ENCODE peak calls at places on chromosome 4, in nine cellular contexts. One of them, this sample, is unnamed.

GRCh38 chr4:175440776-175441175 is 371.3 kb downstream of the GPM6A start:
- DNase-seq in mesendoderm: no peak
- DNase-seq in HCT116: no peak
- DNase-seq in astrocyte: no peak
- DNase-seq in H9: no peak
- DNase-seq in MM.1S: no peak
- DNase-seq in Karpas-422: no peak
- DNase-seq in neuronal stem cell: no peak
- DNase-seq in mammary epithelial cell: no peak
- DNase-seq in this sample: no peak

GRCh38 chr4:16705341-16705740 is 193.1 kb downstream of the LDB2 start:
- DNase-seq in mesendoderm: peak; percentile 46
- DNase-seq in HCT116: no peak
- DNase-seq in astrocyte: no peak
- DNase-seq in H9: no peak
- DNase-seq in MM.1S: no peak
- DNase-seq in Karpas-422: no peak
- DNase-seq in neuronal stem cell: no peak
- DNase-seq in mammary epithelial cell: no peak
- DNase-seq in this sample: no peak

GRCh38 chr4:70877539-70877938 is 24.6 kb upstream of the MOB1B start:
- DNase-seq in mesendoderm: no peak
- DNase-seq in HCT116: no peak
- DNase-seq in astrocyte: no peak
- DNase-seq in H9: no peak
- DNase-seq in MM.1S: no peak
- DNase-seq in Karpas-422: no peak
- DNase-seq in neuronal stem cell: no peak
- DNase-seq in mammary epithelial cell: no peak
- DNase-seq in this sample: no peak

GRCh38 chr4:144615182-144615581 is 30.8 kb upstream of the HHIP start:
- DNase-seq in mesendoderm: no peak
- DNase-seq in HCT116: no peak
- DNase-seq in astrocyte: peak; percentile 43
- DNase-seq in H9: no peak
- DNase-seq in MM.1S: no peak
- DNase-seq in Karpas-422: no peak
- DNase-seq in neuronal stem cell: no peak
- DNase-seq in mammary epithelial cell: peak; percentile 48
- DNase-seq in this sample: no peak

GRCh38 chr4:147732516-147733193 is 767 bp downstream of the ARHGAP10 start:
- DNase-seq in mesendoderm: peak; percentile 71
- DNase-seq in HCT116: no peak
- DNase-seq in astrocyte: peak; percentile 35
- DNase-seq in H9: peak; percentile 58
- DNase-seq in MM.1S: peak; percentile 47
- DNase-seq in Karpas-422: no peak
- DNase-seq in neuronal stem cell: peak; percentile 35
- DNase-seq in mammary epithelial cell: peak; percentile 51
- DNase-seq in this sample: no peak

GRCh38 chr4:39495446-39496208 is 31.6 kb downstream of the UGDH start:
- DNase-seq in mesendoderm: no peak
- DNase-seq in HCT116: no peak
- DNase-seq in astrocyte: peak; percentile 10
- DNase-seq in H9: no peak
- DNase-seq in MM.1S: no peak
- DNase-seq in Karpas-422: no peak
- DNase-seq in neuronal stem cell: no peak
- DNase-seq in mammary epithelial cell: peak; percentile 69
- DNase-seq in this sample: no peak

GRCh38 chr4:726235-726787 is 20.7 kb downstream of the PCGF3 start:
- DNase-seq in mesendoderm: no peak
- DNase-seq in HCT116: no peak
- DNase-seq in astrocyte: peak; percentile 25
- DNase-seq in H9: no peak
- DNase-seq in MM.1S: no peak
- DNase-seq in Karpas-422: no peak
- DNase-seq in neuronal stem cell: no peak
- DNase-seq in mammary epithelial cell: no peak
- DNase-seq in this sample: no peak

GRCh38 chr4:111398906-111399330 is 746.3 kb upstream of the FAM241A start:
- DNase-seq in mesendoderm: no peak
- DNase-seq in HCT116: no peak
- DNase-seq in astrocyte: peak; percentile 18
- DNase-seq in H9: no peak
- DNase-seq in MM.1S: no peak
- DNase-seq in Karpas-422: no peak
- DNase-seq in neuronal stem cell: no peak
- DNase-seq in mammary epithelial cell: no peak
- DNase-seq in this sample: no peak

GRCh38 chr4:41406051-41406516 is 131.9 kb upstream of the LIMCH1 start:
- DNase-seq in mesendoderm: no peak
- DNase-seq in HCT116: no peak
- DNase-seq in astrocyte: no peak
- DNase-seq in H9: no peak
- DNase-seq in MM.1S: no peak
- DNase-seq in Karpas-422: no peak
- DNase-seq in neuronal stem cell: no peak
- DNase-seq in mammary epithelial cell: no peak
- DNase-seq in this sample: no peak

GRCh38 chr4:26802790-26803189 is 57.9 kb upstream of the STIM2 start:
- DNase-seq in mesendoderm: peak; percentile 44
- DNase-seq in HCT116: no peak
- DNase-seq in astrocyte: no peak
- DNase-seq in H9: no peak
- DNase-seq in MM.1S: no peak
- DNase-seq in Karpas-422: no peak
- DNase-seq in neuronal stem cell: no peak
- DNase-seq in mammary epithelial cell: no peak
- DNase-seq in this sample: no peak

GRCh38 chr4:127138586-127138985 is 494.2 kb upstream of the INTU start:
- DNase-seq in mesendoderm: no peak
- DNase-seq in HCT116: no peak
- DNase-seq in astrocyte: peak; percentile 53
- DNase-seq in H9: no peak
- DNase-seq in MM.1S: peak; percentile 57
- DNase-seq in Karpas-422: no peak
- DNase-seq in neuronal stem cell: no peak
- DNase-seq in mammary epithelial cell: no peak
- DNase-seq in this sample: no peak

GRCh38 chr4:74714731-74715130 is 79.6 kb downstream of the BTC start:
- DNase-seq in mesendoderm: no peak
- DNase-seq in HCT116: no peak
- DNase-seq in astrocyte: no peak
- DNase-seq in H9: no peak
- DNase-seq in MM.1S: no peak
- DNase-seq in Karpas-422: no peak
- DNase-seq in neuronal stem cell: no peak
- DNase-seq in mammary epithelial cell: no peak
- DNase-seq in this sample: no peak

GRCh38 chr4:22238742-22239141 is 277.1 kb downstream of the ADGRA3 start:
- DNase-seq in mesendoderm: peak; percentile 57
- DNase-seq in HCT116: no peak
- DNase-seq in astrocyte: no peak
- DNase-seq in H9: peak; percentile 48
- DNase-seq in MM.1S: no peak
- DNase-seq in Karpas-422: no peak
- DNase-seq in neuronal stem cell: no peak
- DNase-seq in mammary epithelial cell: no peak
- DNase-seq in this sample: no peak

GRCh38 chr4:36256398-36256828 is 12.1 kb upstream of the ARAP2 start:
- DNase-seq in mesendoderm: no peak
- DNase-seq in HCT116: no peak
- DNase-seq in astrocyte: no peak
- DNase-seq in H9: no peak
- DNase-seq in MM.1S: no peak
- DNase-seq in Karpas-422: no peak
- DNase-seq in neuronal stem cell: no peak
- DNase-seq in mammary epithelial cell: no peak
- DNase-seq in this sample: peak; percentile 64

GRCh38 chr4:79666875-79667274 is 258.8 kb upstream of the GK2 start:
- DNase-seq in mesendoderm: no peak
- DNase-seq in HCT116: no peak
- DNase-seq in astrocyte: no peak
- DNase-seq in H9: no peak
- DNase-seq in MM.1S: no peak
- DNase-seq in Karpas-422: no peak
- DNase-seq in neuronal stem cell: no peak
- DNase-seq in mammary epithelial cell: no peak
- DNase-seq in this sample: no peak

GRCh38 chr4:6926681-6927478 is 17.3 kb downstream of the TBC1D14 start:
- DNase-seq in mesendoderm: peak; percentile 67
- DNase-seq in HCT116: no peak
- DNase-seq in astrocyte: peak; percentile 61
- DNase-seq in H9: no peak
- DNase-seq in MM.1S: no peak
- DNase-seq in Karpas-422: no peak
- DNase-seq in neuronal stem cell: no peak
- DNase-seq in mammary epithelial cell: no peak
- DNase-seq in this sample: peak; percentile 43

GRCh38 chr4:78551420-78552351 is at the start of gene ANXA3:
- DNase-seq in mesendoderm: peak; percentile 86
- DNase-seq in HCT116: no peak
- DNase-seq in astrocyte: no peak
- DNase-seq in H9: peak; percentile 76
- DNase-seq in MM.1S: no peak
- DNase-seq in Karpas-422: no peak
- DNase-seq in neuronal stem cell: no peak
- DNase-seq in mammary epithelial cell: peak; percentile 70
- DNase-seq in this sample: no peak

GRCh38 chr4:189124791-189125190 is 815.9 kb upstream of the FRG1 start:
- DNase-seq in mesendoderm: no peak
- DNase-seq in HCT116: no peak
- DNase-seq in astrocyte: no peak
- DNase-seq in H9: no peak
- DNase-seq in MM.1S: no peak
- DNase-seq in Karpas-422: no peak
- DNase-seq in neuronal stem cell: no peak
- DNase-seq in mammary epithelial cell: no peak
- DNase-seq in this sample: no peak

GRCh38 chr4:118968006-118968405 is 79.4 kb downstream of the SYNPO2 start:
- DNase-seq in mesendoderm: peak; percentile 89
- DNase-seq in HCT116: no peak
- DNase-seq in astrocyte: peak; percentile 91
- DNase-seq in H9: peak; percentile 71
- DNase-seq in MM.1S: peak; percentile 92
- DNase-seq in Karpas-422: peak; percentile 72
- DNase-seq in neuronal stem cell: no peak
- DNase-seq in mammary epithelial cell: peak; percentile 48
- DNase-seq in this sample: peak; percentile 36

DNA sequence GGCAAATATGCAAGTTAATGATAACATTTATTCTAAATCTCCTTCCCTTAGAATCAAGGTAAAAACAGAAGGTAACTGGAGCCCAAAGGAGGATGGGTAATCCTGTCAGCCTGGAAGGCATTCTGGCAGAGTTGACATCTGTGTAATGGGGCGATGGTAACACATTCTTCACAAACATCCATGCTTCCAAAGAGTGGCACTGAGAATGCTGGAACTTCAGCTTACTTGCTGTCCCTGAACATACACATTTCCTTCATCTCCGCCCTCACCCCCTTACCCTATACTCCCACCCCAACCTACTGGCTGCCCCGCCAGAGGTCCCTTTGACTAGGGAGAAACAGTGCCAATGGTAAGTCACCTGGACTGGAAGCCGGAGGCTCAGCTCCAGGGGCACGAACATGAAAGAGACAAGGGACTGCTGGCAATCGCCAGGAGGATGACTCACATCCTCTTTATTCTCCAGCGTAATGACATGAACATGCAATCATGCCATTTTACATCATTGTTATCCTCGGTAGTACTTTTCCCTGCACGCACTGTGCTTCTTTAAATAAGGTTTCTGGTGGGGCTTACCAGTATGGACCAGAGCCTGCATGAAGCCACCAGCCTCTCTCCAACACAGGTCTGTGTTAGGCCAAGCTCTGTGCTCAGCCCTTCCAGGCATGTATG is 694.2 kb upstream of the TENM3 start:
- DNase-seq in mesendoderm: peak; percentile 33
- DNase-seq in HCT116: peak; percentile 67
- DNase-seq in astrocyte: peak; percentile 96
- DNase-seq in H9: peak; percentile 34
- DNase-seq in MM.1S: no peak
- DNase-seq in Karpas-422: no peak
- DNase-seq in neuronal stem cell: no peak
- DNase-seq in mammary epithelial cell: peak; percentile 79
- DNase-seq in this sample: no peak
- H3K9ac ChIP-seq in mesendoderm: no peak overlapping the region
- H3K9ac ChIP-seq in HCT116: no peak overlapping the region
- H3K9ac ChIP-seq in astrocyte: peak overlapping the region; percentile 50
- H3K9ac ChIP-seq in H9: no peak overlapping the region
- H3K9ac ChIP-seq in MM.1S: no peak overlapping the region
- H3K9ac ChIP-seq in Karpas-422: no peak overlapping the region
- H3K9ac ChIP-seq in neuronal stem cell: no peak overlapping the region
- H3K9ac ChIP-seq in mammary epithelial cell: peak overlapping the region; percentile 39
- H3K9ac ChIP-seq in this sample: no peak overlapping the region

GRCh38 chr4:24003476-24003875 is 113.6 kb upstream of the PPARGC1A start:
- DNase-seq in mesendoderm: peak; percentile 84
- DNase-seq in HCT116: no peak
- DNase-seq in astrocyte: peak; percentile 4
- DNase-seq in H9: no peak
- DNase-seq in MM.1S: no peak
- DNase-seq in Karpas-422: no peak
- DNase-seq in neuronal stem cell: no peak
- DNase-seq in mammary epithelial cell: no peak
- DNase-seq in this sample: no peak
- H3K4me2 ChIP-seq in mesendoderm: no peak overlapping the region
- H3K4me2 ChIP-seq in HCT116: no peak overlapping the region
- H3K4me2 ChIP-seq in astrocyte: peak overlapping the region; percentile 22
- H3K4me2 ChIP-seq in H9: no peak overlapping the region
- H3K4me2 ChIP-seq in MM.1S: no peak overlapping the region
- H3K4me2 ChIP-seq in Karpas-422: no peak overlapping the region
- H3K4me2 ChIP-seq in neuronal stem cell: no peak overlapping the region
- H3K4me2 ChIP-seq in mammary epithelial cell: no peak overlapping the region
- H3K4me2 ChIP-seq in this sample: no peak overlapping the region

GRCh38 chr4:176793060-176793605 is 411 bp upstream of the VEGFC start:
- DNase-seq in mesendoderm: no peak
- DNase-seq in HCT116: no peak
- DNase-seq in astrocyte: no peak
- DNase-seq in H9: no peak
- DNase-seq in MM.1S: no peak
- DNase-seq in Karpas-422: no peak
- DNase-seq in neuronal stem cell: no peak
- DNase-seq in mammary epithelial cell: no peak
- DNase-seq in this sample: no peak
- H3K9ac ChIP-seq in mesendoderm: no peak overlapping the region
- H3K9ac ChIP-seq in HCT116: no peak overlapping the region
- H3K9ac ChIP-seq in astrocyte: peak overlapping the region; percentile 68
- H3K9ac ChIP-seq in H9: no peak overlapping the region
- H3K9ac ChIP-seq in MM.1S: no peak overlapping the region
- H3K9ac ChIP-seq in Karpas-422: no peak overlapping the region
- H3K9ac ChIP-seq in neuronal stem cell: peak overlapping the region; percentile 37
- H3K9ac ChIP-seq in mammary epithelial cell: no peak overlapping the region
- H3K9ac ChIP-seq in this sample: no peak overlapping the region

DNA sequence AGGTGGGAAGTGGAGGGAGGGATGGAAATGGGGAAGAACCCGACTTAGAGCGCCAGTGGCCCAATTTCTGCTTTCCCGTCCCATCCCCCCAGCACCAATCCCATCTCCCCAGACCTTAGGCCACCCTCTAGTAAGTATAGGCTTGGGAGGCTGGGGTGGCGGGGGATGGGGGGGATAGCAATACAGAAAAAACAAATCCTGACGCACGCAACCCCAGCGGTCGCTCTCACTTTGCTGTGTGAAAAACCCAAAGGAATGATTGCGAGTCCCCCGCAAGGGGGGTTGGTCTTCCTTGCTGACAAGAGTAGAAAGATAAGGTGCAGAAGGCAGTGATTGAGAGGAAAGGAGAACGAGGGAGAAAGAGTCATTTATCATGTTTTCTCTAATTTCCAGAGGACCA is 854 bp downstream of the CPE start:
- DNase-seq in mesendoderm: peak; percentile 89
- DNase-seq in HCT116: no peak
- DNase-seq in astrocyte: peak; percentile 25
- DNase-seq in H9: peak; percentile 59
- DNase-seq in MM.1S: no peak
- DNase-seq in Karpas-422: no peak
- DNase-seq in neuronal stem cell: no peak
- DNase-seq in mammary epithelial cell: no peak
- DNase-seq in this sample: no peak
- H3K4me2 ChIP-seq in mesendoderm: peak overlapping the region; percentile 64
- H3K4me2 ChIP-seq in HCT116: peak overlapping the region; percentile 87
- H3K4me2 ChIP-seq in astrocyte: peak overlapping the region; percentile 89
- H3K4me2 ChIP-seq in H9: peak overlapping the region; percentile 69
- H3K4me2 ChIP-seq in MM.1S: no peak overlapping the region
- H3K4me2 ChIP-seq in Karpas-422: no peak overlapping the region
- H3K4me2 ChIP-seq in neuronal stem cell: peak overlapping the region; percentile 82
- H3K4me2 ChIP-seq in mammary epithelial cell: peak overlapping the region; percentile 92
- H3K4me2 ChIP-seq in this sample: no peak overlapping the region